ENCODE peak calls at places on chromosomes 12 and 14, in five cellular contexts. One of them, this sample, is unnamed.

GRCh38 chr14:100621806-100622205 is 34.6 kb upstream of the BEGAIN start:
- DNase-seq in SK-N-SH: peak; percentile 52
- DNase-seq in K562: peak; percentile 92
- DNase-seq in GM12878: no peak
- DNase-seq in H1: no peak
- DNase-seq in this sample: no peak

GRCh38 chr12:85825751-85826150 is 10.5 kb downstream of the RASSF9 start:
- DNase-seq in SK-N-SH: no peak
- DNase-seq in K562: no peak
- DNase-seq in GM12878: no peak
- DNase-seq in H1: no peak
- DNase-seq in this sample: no peak

GRCh38 chr12:112939761-112940357 is 1.6 kb downstream of the OAS3 start:
- DNase-seq in SK-N-SH: peak; percentile 56
- DNase-seq in K562: no peak
- DNase-seq in GM12878: peak; percentile 65
- DNase-seq in H1: no peak
- DNase-seq in this sample: no peak

GRCh38 chr12:12983420-12984035 is 16.5 kb downstream of the HEBP1 start:
- DNase-seq in SK-N-SH: peak; percentile 45
- DNase-seq in K562: peak; percentile 26
- DNase-seq in GM12878: no peak
- DNase-seq in H1: no peak
- DNase-seq in this sample: no peak

GRCh38 chr12:110932048-110932447 is 11.7 kb upstream of the MYL2 start:
- DNase-seq in SK-N-SH: peak; percentile 40
- DNase-seq in K562: peak; percentile 17
- DNase-seq in GM12878: no peak
- DNase-seq in H1: no peak
- DNase-seq in this sample: no peak

GRCh38 chr14:97571861-97572555 is 774.8 kb downstream of the VRK1 start:
- DNase-seq in SK-N-SH: no peak
- DNase-seq in K562: no peak
- DNase-seq in GM12878: no peak
- DNase-seq in H1: no peak
- DNase-seq in this sample: no peak

GRCh38 chr12:71070416-71071155 is 87.2 kb downstream of the TSPAN8 start:
- DNase-seq in SK-N-SH: no peak
- DNase-seq in K562: no peak
- DNase-seq in GM12878: no peak
- DNase-seq in H1: no peak
- DNase-seq in this sample: no peak

GRCh38 chr14:74257078-74257987 is 18.1 kb downstream of the VSX2 start:
- DNase-seq in SK-N-SH: peak; percentile 95
- DNase-seq in K562: peak; percentile 76
- DNase-seq in GM12878: no peak
- DNase-seq in H1: no peak
- DNase-seq in this sample: peak; percentile 8

GRCh38 chr12:14723763-14724162 is 27.4 kb upstream of the GUCY2C start:
- DNase-seq in SK-N-SH: peak; percentile 47
- DNase-seq in K562: peak; percentile 5
- DNase-seq in GM12878: peak; percentile 37
- DNase-seq in H1: no peak
- DNase-seq in this sample: peak; percentile 13

GRCh38 chr12:66191547-66192126 is 2.6 kb downstream of the IRAK3 start:
- DNase-seq in SK-N-SH: no peak
- DNase-seq in K562: no peak
- DNase-seq in GM12878: no peak
- DNase-seq in H1: no peak
- DNase-seq in this sample: no peak

GRCh38 chr12:86137936-86138335 is 118.3 kb downstream of the MGAT4C start:
- DNase-seq in SK-N-SH: no peak
- DNase-seq in K562: no peak
- DNase-seq in GM12878: no peak
- DNase-seq in H1: no peak
- DNase-seq in this sample: no peak

GRCh38 chr12:42326466-42327226 is 679 bp downstream of the PPHLN1 start:
- DNase-seq in SK-N-SH: peak; percentile 32
- DNase-seq in K562: peak; percentile 22
- DNase-seq in GM12878: no peak
- DNase-seq in H1: no peak
- DNase-seq in this sample: peak; percentile 41

GRCh38 chr12:25121916-25122315 is 73.0 kb downstream of the DNAI7 start:
- DNase-seq in SK-N-SH: no peak
- DNase-seq in K562: no peak
- DNase-seq in GM12878: no peak
- DNase-seq in H1: no peak
- DNase-seq in this sample: no peak

GRCh38 chr12:64990991-64991570 is 130.0 kb downstream of the WIF1 start:
- DNase-seq in SK-N-SH: no peak
- DNase-seq in K562: no peak
- DNase-seq in GM12878: no peak
- DNase-seq in H1: no peak
- DNase-seq in this sample: no peak

GRCh38 chr12:46963977-46964376 is 115.4 kb upstream of the PCED1B start:
- DNase-seq in SK-N-SH: no peak
- DNase-seq in K562: no peak
- DNase-seq in GM12878: no peak
- DNase-seq in H1: no peak
- DNase-seq in this sample: no peak

GRCh38 chr12:65631621-65632111 is 192.6 kb upstream of the HMGA2 start:
- DNase-seq in SK-N-SH: no peak
- DNase-seq in K562: no peak
- DNase-seq in GM12878: no peak
- DNase-seq in H1: no peak
- DNase-seq in this sample: no peak

GRCh38 chr12:49131051-49131972 is at the start of gene TUBA1B:
- DNase-seq in SK-N-SH: peak; percentile 98
- DNase-seq in K562: peak; percentile 97
- DNase-seq in GM12878: peak; percentile 48
- DNase-seq in H1: peak; percentile 51
- DNase-seq in this sample: peak; percentile 95

GRCh38 chr14:66330916-66331315 is 155.3 kb upstream of the CCDC196 start:
- DNase-seq in SK-N-SH: no peak
- DNase-seq in K562: no peak
- DNase-seq in GM12878: no peak
- DNase-seq in H1: no peak
- DNase-seq in this sample: no peak

GRCh38 chr12:120736404-120737331 is 11.0 kb downstream of the ACADS start:
- DNase-seq in SK-N-SH: no peak
- DNase-seq in K562: no peak
- DNase-seq in GM12878: no peak
- DNase-seq in H1: no peak
- DNase-seq in this sample: no peak

GRCh38 chr12:53298154-53298553 is 1.3 kb upstream of the MYG1 start:
- DNase-seq in SK-N-SH: no peak
- DNase-seq in K562: no peak
- DNase-seq in GM12878: no peak
- DNase-seq in H1: no peak
- DNase-seq in this sample: peak; percentile 45

GRCh38 chr12:89353188-89353822 is 1.0 kb upstream of the DUSP6 start:
- DNase-seq in SK-N-SH: peak; percentile 94
- DNase-seq in K562: no peak
- DNase-seq in GM12878: no peak
- DNase-seq in H1: no peak
- DNase-seq in this sample: no peak

GRCh38 chr12:89700191-89700810 is 8.3 kb downstream of the ATP2B1 start:
- DNase-seq in SK-N-SH: no peak
- DNase-seq in K562: no peak
- DNase-seq in GM12878: no peak
- DNase-seq in H1: no peak
- DNase-seq in this sample: no peak

GRCh38 chr12:124513297-124513867 is 54.0 kb downstream of the NCOR2 start:
- DNase-seq in SK-N-SH: no peak
- DNase-seq in K562: no peak
- DNase-seq in GM12878: no peak
- DNase-seq in H1: peak; percentile 56
- DNase-seq in this sample: no peak

GRCh38 chr14:69726761-69727511 is 40.0 kb upstream of the SRSF5 start:
- DNase-seq in SK-N-SH: peak; percentile 95
- DNase-seq in K562: peak; percentile 84
- DNase-seq in GM12878: peak; percentile 19
- DNase-seq in H1: no peak
- DNase-seq in this sample: peak; percentile 14

GRCh38 chr12:47391566-47391965 is 311.8 kb upstream of the AMIGO2 start:
- DNase-seq in SK-N-SH: no peak
- DNase-seq in K562: no peak
- DNase-seq in GM12878: no peak
- DNase-seq in H1: no peak
- DNase-seq in this sample: no peak

GRCh38 chr12:6780573-6780972 is 8.3 kb downstream of the LAG3 start:
- DNase-seq in SK-N-SH: no peak
- DNase-seq in K562: no peak
- DNase-seq in GM12878: no peak
- DNase-seq in H1: no peak
- DNase-seq in this sample: no peak

GRCh38 chr12:102169922-102170698 is 27.5 kb downstream of the PMCH start:
- DNase-seq in SK-N-SH: peak; percentile 24
- DNase-seq in K562: peak; percentile 11
- DNase-seq in GM12878: no peak
- DNase-seq in H1: no peak
- DNase-seq in this sample: no peak

GRCh38 chr12:49049566-49050224 is 10.9 kb downstream of the KMT2D start:
- DNase-seq in SK-N-SH: no peak
- DNase-seq in K562: no peak
- DNase-seq in GM12878: no peak
- DNase-seq in H1: no peak
- DNase-seq in this sample: no peak

GRCh38 chr14:93752980-93753561 is 35.2 kb downstream of the PRIMA1 start:
- DNase-seq in SK-N-SH: peak; percentile 42
- DNase-seq in K562: no peak
- DNase-seq in GM12878: no peak
- DNase-seq in H1: no peak
- DNase-seq in this sample: no peak

DNA sequence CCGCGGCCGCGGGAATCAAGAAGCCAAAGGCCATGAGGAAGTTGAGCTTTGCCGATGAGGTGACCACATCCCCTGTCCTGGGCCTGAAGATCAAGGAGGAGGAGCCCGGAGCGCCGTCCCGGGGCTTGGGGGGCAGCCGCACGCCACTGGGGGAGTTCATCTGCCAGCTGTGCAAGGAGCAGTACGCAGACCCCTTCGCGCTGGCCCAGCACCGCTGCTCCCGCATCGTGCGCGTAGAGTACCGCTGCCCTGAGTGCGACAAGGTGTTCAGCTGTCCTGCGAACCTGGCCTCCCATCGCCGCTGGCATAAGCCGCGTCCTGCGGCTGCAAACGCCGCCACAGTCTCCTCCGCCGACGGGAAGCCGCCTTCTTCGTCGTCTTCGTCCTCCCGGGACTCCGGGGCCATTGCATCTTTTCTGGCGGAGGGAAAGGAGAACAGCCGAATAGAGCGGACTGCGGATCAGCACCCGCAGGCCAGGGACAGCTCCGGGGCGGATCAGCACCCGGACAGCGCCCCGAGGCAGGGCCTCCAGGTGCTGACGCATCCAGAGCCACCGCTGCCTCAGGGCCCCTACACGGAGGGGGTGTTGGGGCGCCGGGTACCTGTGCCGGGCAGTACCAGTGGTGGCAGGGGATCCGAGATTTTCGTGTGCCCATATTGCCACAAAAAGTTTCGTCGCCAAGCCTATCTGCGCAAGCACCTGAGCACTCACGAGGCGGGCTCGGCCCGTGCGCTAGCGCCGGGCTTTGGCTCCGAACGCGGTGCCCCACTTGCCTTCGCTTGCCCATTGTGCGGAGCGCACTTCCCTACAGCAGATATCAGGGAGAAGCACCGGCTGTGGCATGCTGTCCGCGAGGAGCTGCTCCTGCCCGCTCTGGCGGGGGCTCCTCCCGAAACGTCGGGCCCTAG is 1.2 kb downstream of the INSM2 start:
- DNase-seq in SK-N-SH: peak; percentile 52
- DNase-seq in K562: peak; percentile 65
- DNase-seq in GM12878: no peak
- DNase-seq in H1: no peak
- DNase-seq in this sample: peak; percentile 20
- H3K4me3 ChIP-seq in SK-N-SH: peak overlapping the region; percentile 59
- H3K4me3 ChIP-seq in K562: no peak overlapping the region
- H3K4me3 ChIP-seq in GM12878: peak overlapping the region; percentile 70
- H3K4me3 ChIP-seq in H1: peak overlapping the region; percentile 78
- H3K4me3 ChIP-seq in this sample: no peak overlapping the region

DNA sequence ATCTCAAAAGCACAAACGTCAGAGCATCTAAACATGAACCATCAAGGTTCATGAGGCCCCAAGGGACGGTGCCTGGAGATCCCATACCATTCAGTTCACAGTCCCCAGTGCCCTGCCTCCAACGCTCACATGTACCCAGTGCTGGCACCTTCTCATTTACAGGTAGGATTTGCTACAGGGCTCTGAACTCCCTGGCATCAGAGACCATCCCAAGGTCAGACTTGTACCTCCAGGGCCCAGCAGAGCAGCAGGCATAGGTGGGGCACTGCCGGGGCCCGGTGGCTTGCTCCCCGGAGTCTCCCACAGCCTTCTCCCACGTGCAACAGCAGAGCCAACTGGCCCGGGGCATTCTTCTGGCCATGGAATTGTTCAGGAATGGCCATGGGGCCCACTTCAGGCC is 114.8 kb downstream of the BCL11B start:
- DNase-seq in SK-N-SH: no peak
- DNase-seq in K562: no peak
- DNase-seq in GM12878: no peak
- DNase-seq in H1: no peak
- DNase-seq in this sample: no peak
- TF ChIP-seq GABPA in SK-N-SH: no peak
- TF ChIP-seq GABPA in K562: no peak
- TF ChIP-seq GABPA in GM12878: no peak
- TF ChIP-seq GABPA in H1: no peak
- TF ChIP-seq GABPA in this sample: no peak

GRCh38 chr14:31934767-31935266 is 142.3 kb upstream of the ARHGAP5 start:
- DNase-seq in SK-N-SH: peak; percentile 33
- DNase-seq in K562: peak; percentile 34
- DNase-seq in GM12878: no peak
- DNase-seq in H1: no peak
- DNase-seq in this sample: peak; percentile 23
- H3K4me3 ChIP-seq in SK-N-SH: no peak overlapping the region
- H3K4me3 ChIP-seq in K562: no peak overlapping the region
- H3K4me3 ChIP-seq in GM12878: no peak overlapping the region
- H3K4me3 ChIP-seq in H1: peak overlapping the region; percentile 44
- H3K4me3 ChIP-seq in this sample: no peak overlapping the region

DNA sequence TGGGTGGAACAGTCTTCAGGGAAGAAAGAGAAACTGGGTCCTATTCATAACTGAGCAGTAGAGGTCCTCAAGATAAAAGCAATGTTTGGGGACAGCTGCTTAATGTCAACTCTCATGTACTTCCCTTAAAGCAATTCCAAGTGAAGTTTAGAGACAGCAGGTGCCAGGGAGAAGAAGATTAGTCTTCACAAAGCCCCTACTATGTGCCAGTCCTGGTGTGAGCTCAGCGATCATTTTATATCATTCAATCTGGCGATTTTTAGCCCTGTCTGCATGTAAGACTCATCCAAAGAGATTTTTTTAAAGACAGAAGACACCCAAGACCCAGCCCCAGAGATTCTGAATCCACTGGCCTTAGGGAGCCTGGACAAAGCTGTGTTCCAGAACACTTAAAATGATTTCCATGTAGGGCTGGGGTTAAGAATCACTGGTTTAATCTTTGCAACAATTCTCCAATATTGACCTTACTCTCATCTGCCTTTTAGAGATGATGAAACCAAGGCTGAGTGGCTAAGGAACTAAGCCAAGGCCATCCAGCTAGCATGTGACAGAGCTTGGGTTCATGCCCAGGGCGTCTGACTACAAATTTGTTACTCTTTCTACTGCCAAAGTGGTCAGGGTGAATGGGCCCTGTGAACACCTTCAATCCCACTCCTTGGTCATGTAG is 404.5 kb upstream of the TBX3 start:
- DNase-seq in SK-N-SH: no peak
- DNase-seq in K562: no peak
- DNase-seq in GM12878: no peak
- DNase-seq in H1: no peak
- DNase-seq in this sample: no peak
- TF ChIP-seq GABPA in SK-N-SH: no peak
- TF ChIP-seq GABPA in K562: no peak
- TF ChIP-seq GABPA in GM12878: no peak
- TF ChIP-seq GABPA in H1: no peak
- TF ChIP-seq GABPA in this sample: no peak

This sample was measured in HL-60.